ENCODE peak calls at places on chromosomes 5 and 9, in nine cellular contexts. D is head of caudate nucleus, V is cardiac septum, G is NCI-H510A treated with DMSO at 0.1 percent for 48 hours, X is NCI-H82, L is GM19239, B is kidney tubule cell, I is T follicular helper cell, R is NCI-H69. Z is an unnamed sample.

GRCh38 chr5:178130576-178131445 is at the start of gene RMND5B:
- DNase-seq in D (peak; percentile 87), V (peak; percentile 92), G (peak; percentile 54), X (peak; percentile 90), L (peak; percentile 90), B (peak; percentile 86), I (peak; percentile 67), R (peak; percentile 94), Z (peak; percentile 71)

GRCh38 chr5:60744682-60745081 is 44.7 kb upstream of the DEPDC1B start:
- DNase-seq in D (no peak), V (no peak), G (no peak), X (no peak), L (no peak), B (no peak), I (no peak), R (no peak), Z (no peak)

GRCh38 chr5:159749146-159749545 is 167.1 kb upstream of the ADRA1B start:
- DNase-seq in D (no peak), V (no peak), G (no peak), X (peak; percentile 45), L (no peak), B (no peak), I (no peak), R (no peak), Z (no peak)

GRCh38 chr5:146919304-146919703 is 40.7 kb upstream of the PPP2R2B start:
- DNase-seq in D (no peak), V (no peak), G (no peak), X (no peak), L (no peak), B (no peak), I (no peak), R (no peak), Z (no peak)

GRCh38 chr5:174281855-174282254 is 236.3 kb downstream of the NSG2 start:
- DNase-seq in D (no peak), V (no peak), G (no peak), X (peak; percentile 4), L (no peak), B (no peak), I (no peak), R (no peak), Z (no peak)

GRCh38 chr5:167688331-167688730 is 603.1 kb upstream of the WWC1 start:
- DNase-seq in D (no peak), V (no peak), G (no peak), X (no peak), L (no peak), B (no peak), I (no peak), R (no peak), Z (no peak)

GRCh38 chr9:17731308-17731707 is 152.4 kb downstream of the SH3GL2 start:
- DNase-seq in D (no peak), V (no peak), G (no peak), X (no peak), L (no peak), B (no peak), I (no peak), R (no peak), Z (no peak)

GRCh38 chr5:37710965-37711364 is 128.9 kb downstream of the GDNF start:
- DNase-seq in D (no peak), V (no peak), G (no peak), X (no peak), L (no peak), B (peak; percentile 15), I (no peak), R (no peak), Z (no peak)

GRCh38 chr9:99140685-99141314 is 35.9 kb downstream of the TGFBR1 start:
- DNase-seq in D (peak; percentile 63), V (no peak), G (no peak), X (peak; percentile 67), L (no peak), B (peak; percentile 58), I (peak; percentile 35), R (peak; percentile 60), Z (no peak)

GRCh38 chr5:33933723-33934544 is 2.3 kb upstream of the RXFP3 start:
- DNase-seq in D (no peak), V (no peak), G (no peak), X (no peak), L (peak; percentile 34), B (peak; percentile 29), I (no peak), R (no peak), Z (no peak)

GRCh38 chr5:18393546-18393945 is 759.3 kb downstream of the TAF11L14 start:
- DNase-seq in D (no peak), V (no peak), G (no peak), X (no peak), L (no peak), B (no peak), I (no peak), R (peak; percentile 96), Z (no peak)

GRCh38 chr5:173383711-173384110 is 55.5 kb upstream of the STC2 start:
- DNase-seq in D (no peak), V (no peak), G (no peak), X (no peak), L (no peak), B (no peak), I (no peak), R (no peak), Z (no peak)

GRCh38 chr5:107365355-107366109 is 305.2 kb downstream of the EFNA5 start:
- DNase-seq in D (no peak), V (no peak), G (no peak), X (no peak), L (no peak), B (peak; percentile 92), I (no peak), R (no peak), Z (no peak)

GRCh38 chr5:110062246-110062645 is 372.5 kb downstream of the MAN2A1 start:
- DNase-seq in D (no peak), V (no peak), G (no peak), X (no peak), L (no peak), B (no peak), I (no peak), R (no peak), Z (no peak)

GRCh38 chr5:128237504-128237903 is 153.9 kb downstream of the SLC12A2 start:
- DNase-seq in D (no peak), V (no peak), G (no peak), X (no peak), L (no peak), B (no peak), I (no peak), R (no peak), Z (no peak)

GRCh38 chr5:110055301-110055700 is 365.6 kb downstream of the MAN2A1 start:
- DNase-seq in D (peak; percentile 19), V (no peak), G (no peak), X (no peak), L (no peak), B (peak; percentile 92), I (no peak), R (no peak), Z (no peak)

GRCh38 chr5:138955013-138955660 is 80.0 kb upstream of the LRRTM2 start:
- DNase-seq in D (no peak), V (no peak), G (peak; percentile 88), X (peak; percentile 98), L (no peak), B (no peak), I (no peak), R (peak; percentile 100), Z (no peak)

GRCh38 chr9:93686880-93687236 is 110.5 kb downstream of the PHF2 start:
- DNase-seq in D (no peak), V (peak; percentile 39), G (no peak), X (no peak), L (no peak), B (no peak), I (no peak), R (no peak), Z (no peak)

GRCh38 chr5:151718168-151718567 is 31.5 kb upstream of the SPARC start:
- DNase-seq in D (no peak), V (no peak), G (no peak), X (no peak), L (no peak), B (no peak), I (no peak), R (no peak), Z (no peak)

GRCh38 chr5:67061511-67061910 is 135.1 kb downstream of the CD180 start:
- DNase-seq in D (no peak), V (no peak), G (no peak), X (no peak), L (no peak), B (no peak), I (no peak), R (no peak), Z (no peak)

GRCh38 chr9:135533674-135534073 is 12.3 kb upstream of the OBP2A start:
- DNase-seq in D (no peak), V (no peak), G (no peak), X (no peak), L (no peak), B (no peak), I (no peak), R (no peak), Z (no peak)

GRCh38 chr9:133990366-133991210 is 1.5 kb downstream of the VAV2 start:
- DNase-seq in D (no peak), V (peak; percentile 64), G (no peak), X (peak; percentile 46), L (no peak), B (peak; percentile 97), I (no peak), R (peak; percentile 80), Z (no peak)

GRCh38 chr5:178314961-178315820 is 82.6 kb upstream of the PHYKPL start:
- DNase-seq in D (no peak), V (no peak), G (no peak), X (peak; percentile 93), L (no peak), B (no peak), I (no peak), R (no peak), Z (no peak)

GRCh38 chr9:98247826-98248657 is 7.4 kb downstream of the TBC1D2 start:
- DNase-seq in D (no peak), V (no peak), G (no peak), X (no peak), L (no peak), B (no peak), I (no peak), R (no peak), Z (no peak)

GRCh38 chr9:6686396-6686795 is 40.9 kb upstream of the GLDC start:
- DNase-seq in D (peak; percentile 16), V (no peak), G (no peak), X (no peak), L (no peak), B (peak; percentile 44), I (no peak), R (peak; percentile 14), Z (no peak)

GRCh38 chr9:16505159-16505558 is 365.3 kb downstream of the BNC2 start:
- DNase-seq in D (no peak), V (no peak), G (no peak), X (no peak), L (no peak), B (peak; percentile 20), I (no peak), R (no peak), Z (no peak)

GRCh38 chr9:134858051-134858841 is 22.4 kb upstream of the FCN2 start:
- DNase-seq in D (no peak), V (no peak), G (no peak), X (no peak), L (peak; percentile 56), B (no peak), I (no peak), R (no peak), Z (no peak)

GRCh38 chr9:108687360-108687981 is 168.3 kb downstream of the ACTL7B start:
- DNase-seq in D (peak; percentile 32), V (no peak), G (no peak), X (no peak), L (no peak), B (peak; percentile 93), I (no peak), R (peak; percentile 35), Z (no peak)

Z was measured in stimulated activated CD4-positive, alpha-beta T cell treated with anti-CD3 and anti-CD28 coated beads, Interleukin-15, amount 100 ng/mL, for 1 hour.